ENCODE peak calls at places on chromosomes 2 and 18, in five cellular contexts. D, N, L, Q and J are unnamed samples. For H3K4me1, the result is how much of the 10 kb centered on the place peaks cover.

GRCh38 chr2:128261245-128262128 is 57.2 kb downstream of the HS6ST1 start:
- DNase-seq in L (no peak), D (peak), Q (no peak), N (no peak), J (no peak)

GRCh38 chr2:197234792-197235191 is 75.8 kb downstream of the ANKRD44 start:
- DNase-seq in D (peak), N (no peak), Q (no peak), L (no peak), J (no peak)

GRCh38 chr2:19839438-19839837 is 62.3 kb downstream of the TTC32 start:
- DNase-seq in N (no peak), Q (no peak), D (no peak), L (no peak), J (no peak)

GRCh38 chr2:2788076-2788475 is 457.0 kb upstream of the MYT1L start:
- DNase-seq in Q (no peak), N (no peak), D (peak), L (no peak), J (peak)

GRCh38 chr2:162732946-162733698 is 105.4 kb downstream of the KCNH7 start:
- DNase-seq in N (no peak), D (no peak), L (peak), Q (no peak), J (no peak)

GRCh38 chr2:28155627-28156026 is 237.0 kb upstream of the FOSL2 start:
- DNase-seq in Q (no peak), D (peak), L (peak), N (peak), J (peak)

GRCh38 chr2:152600051-152600657 is 117.1 kb downstream of the PRPF40A start:
- DNase-seq in N (no peak), D (peak), Q (no peak), L (no peak), J (no peak)

GRCh38 chr2:238155761-238156694 is 2.7 kb upstream of the ERFE start:
- DNase-seq in Q (peak), N (no peak), L (no peak), D (no peak), J (no peak)

GRCh38 chr18:22021701-22022100 is 147.7 kb upstream of the GATA6 start:
- DNase-seq in N (no peak), L (no peak), D (no peak), Q (no peak), J (no peak)

GRCh38 chr2:19358242-19359020 is at the start of gene OSR1:
- DNase-seq in D (peak), L (peak), Q (peak), N (no peak), J (no peak)

GRCh38 chr2:52365946-52366345 is 1334.0 kb upstream of the NRXN1 start:
- DNase-seq in N (no peak), Q (no peak), L (no peak), D (no peak), J (no peak)

GRCh38 chr18:45715212-45715780 is 8.7 kb upstream of the SLC14A1 start:
- DNase-seq in N (no peak), D (no peak), L (no peak), Q (no peak), J (no peak)

GRCh38 chr2:148553332-148553887 is 91.1 kb upstream of the EPC2 start:
- DNase-seq in Q (no peak), L (no peak), N (no peak), D (no peak), J (peak)

GRCh38 chr2:102442967-102443828 is 20.2 kb downstream of the IL18RAP start:
- DNase-seq in D (peak), Q (peak), N (peak), L (peak), J (peak)

GRCh38 chr2:3176869-3177255 is 200.8 kb downstream of the EIPR1 start:
- DNase-seq in L (no peak), D (no peak), Q (no peak), N (no peak), J (no peak)

GRCh38 chr2:28709101-28709500 is 42.5 kb upstream of the PPP1CB start:
- DNase-seq in L (no peak), N (no peak), D (no peak), Q (peak), J (no peak)

GRCh38 chr2:3659447-3660432 is 1.7 kb downstream of the ALLC start:
- DNase-seq in Q (peak), L (no peak), N (no peak), D (no peak), J (no peak)

GRCh38 chr18:72941001-72941400 is 73.2 kb upstream of the NETO1 start:
- DNase-seq in L (peak), Q (no peak), N (no peak), D (no peak), J (no peak)

DNA sequence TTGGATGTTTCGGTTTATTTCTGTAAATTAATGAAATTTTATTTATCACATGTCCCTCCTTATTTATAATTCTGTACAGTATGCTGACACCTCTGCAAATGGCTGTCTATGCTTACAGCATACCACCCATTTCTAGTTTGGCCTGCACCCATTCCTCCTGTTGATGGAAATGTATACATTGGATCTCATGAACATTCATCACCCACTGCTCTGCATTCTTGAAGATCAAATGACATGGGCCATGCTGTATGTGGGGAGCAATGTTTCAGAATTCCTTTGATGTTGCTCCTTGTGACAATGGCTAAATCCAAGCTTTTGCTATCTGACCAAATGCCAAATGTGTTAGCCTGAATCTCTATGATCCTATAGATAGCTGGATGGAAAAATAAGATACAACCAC is 55.3 kb upstream of the ITGB6 start:
- DNase-seq in L (no peak), N (no peak), D (no peak), Q (no peak), J (no peak)
- H3K4me2 ChIP-seq in L (no peak), N (no peak), D (no peak), Q (no peak), J (no peak)

DNA sequence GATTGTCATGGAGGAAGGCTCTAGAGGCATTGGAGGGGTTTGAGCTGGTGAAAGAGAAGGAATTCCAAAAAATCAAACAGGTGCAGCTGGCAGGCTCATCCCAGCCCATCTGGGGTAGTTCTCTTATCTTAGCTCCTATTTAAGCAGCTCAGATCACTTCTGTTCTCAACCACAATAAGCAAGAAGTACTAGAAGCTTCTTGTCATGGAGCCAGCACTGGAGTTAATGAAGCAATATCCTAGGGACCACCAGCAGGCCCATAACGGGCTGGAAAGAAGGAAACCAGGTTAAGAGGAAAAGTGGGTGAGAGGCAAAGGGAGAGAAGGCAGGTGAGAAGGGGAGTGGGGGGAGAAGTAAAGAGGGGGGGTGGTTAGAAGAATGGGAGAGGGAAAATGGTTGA is 100.7 kb upstream of the ZFP36L2 start:
- DNase-seq in D (no peak), L (no peak), N (no peak), Q (no peak), J (no peak)
- H3K4me1 ChIP-seq in D (under half), L (under half), N (under half), Q (under half), J (under half)

GRCh38 chr2:64522843-64523428 is 1.2 kb upstream of the AFTPH start:
- DNase-seq in L (peak), Q (peak), D (peak), N (peak), J (peak)

GRCh38 chr2:64524604-64525322 is 635 bp downstream of the AFTPH start:
- DNase-seq in N (no peak), L (peak), D (peak), Q (peak), J (peak)

GRCh38 chr2:64526034-64526433 is 1.9 kb downstream of the AFTPH start:
- DNase-seq in D (no peak), L (no peak), Q (no peak), N (no peak), J (peak)

GRCh38 chr2:64523667-64524603 is at the start of gene AFTPH:
- DNase-seq in L (peak), N (peak), D (peak), Q (peak), J (peak)

DNA sequence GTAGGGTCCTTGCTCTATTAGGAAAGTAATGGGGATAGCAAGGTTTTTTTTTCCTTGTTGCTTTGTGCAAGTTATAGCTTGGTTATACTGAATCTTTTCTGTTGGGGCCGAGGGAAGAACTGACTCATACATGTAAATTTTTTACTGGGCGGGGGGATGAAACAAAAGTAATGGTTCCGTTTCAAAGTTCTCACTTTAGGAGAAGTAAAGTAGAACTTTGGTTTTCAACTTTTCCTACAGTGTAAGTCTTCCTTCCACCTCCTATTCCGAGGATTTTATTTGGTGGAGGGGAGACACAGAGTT is 1.1 kb downstream of the AFTPH start:
- DNase-seq in N (no peak), D (no peak), L (peak), Q (peak), J (peak)
- H3K9ac ChIP-seq in N (peak), D (peak), L (peak), Q (peak), J (peak)

GRCh38 chr2:38668092-38668491 is 2.2 kb downstream of the GALM start:
- DNase-seq in Q (no peak), L (no peak), D (no peak), N (no peak), J (no peak)

GRCh38 chr2:38666578-38666926 is 638 bp downstream of the GALM start:
- DNase-seq in Q (peak), D (no peak), L (peak), N (no peak), J (peak)

GRCh38 chr2:38661306-38661705 is 4.6 kb upstream of the GALM start:
- DNase-seq in N (no peak), Q (peak), D (no peak), L (no peak), J (no peak)

GRCh38 chr2:38668787-38669479 is 3.0 kb downstream of the GALM start:
- DNase-seq in D (no peak), L (no peak), Q (no peak), N (no peak), J (no peak)

GRCh38 chr2:38665854-38666577 is at the start of gene GALM:
- DNase-seq in L (peak), N (peak), D (peak), Q (peak), J (peak)
- H3K4me2 ChIP-seq in L (peak), N (peak), D (peak), Q (peak), J (peak)

DNA sequence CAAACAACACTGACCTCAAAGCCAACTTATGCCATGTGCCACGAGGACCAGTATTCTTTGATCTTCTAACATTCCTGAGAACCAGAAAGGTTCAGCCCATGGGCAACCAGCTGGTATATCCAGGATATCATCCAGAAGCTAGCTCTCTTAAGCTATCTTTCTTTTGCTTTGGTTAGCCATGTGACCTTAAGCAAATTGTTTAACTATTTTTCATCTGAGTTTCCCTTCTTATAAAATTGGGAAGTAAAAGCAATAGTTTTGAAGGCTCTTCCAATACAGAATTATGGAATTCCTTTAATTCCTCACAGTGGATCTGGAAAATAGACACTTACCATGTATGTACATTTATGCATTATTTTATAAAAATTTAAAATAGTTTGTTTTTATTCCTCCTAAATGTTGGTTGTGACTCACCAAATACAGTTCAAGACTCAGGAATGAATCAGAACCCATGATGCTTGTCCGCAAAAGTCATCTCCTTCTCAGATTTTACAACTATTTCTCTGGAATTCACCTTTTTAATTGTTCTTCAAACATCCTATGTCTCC is 435.7 kb downstream of the ZEB2 start:
- DNase-seq in L (peak), Q (peak), D (no peak), N (no peak), J (no peak)
- H3K4me1 ChIP-seq in L (half or more), Q (under half), D (under half), N (under half), J (under half)

GRCh38 chr2:100817388-100817985 is 2.5 kb upstream of the NPAS2 start:
- DNase-seq in D (no peak), L (peak), Q (no peak), N (no peak), J (no peak)

GRCh38 chr2:100818606-100819364 is 1.2 kb upstream of the NPAS2 start:
- DNase-seq in L (peak), D (peak), N (peak), Q (peak), J (no peak)

GRCh38 chr2:100820346-100821254 is 661 bp downstream of the NPAS2 start:
- DNase-seq in L (no peak), D (peak), N (no peak), Q (no peak), J (no peak)

GRCh38 chr2:100819365-100820345 is at the start of gene NPAS2:
- DNase-seq in N (no peak), Q (peak), L (peak), D (peak), J (no peak)

GRCh38 chr2:100818003-100818605 is 1.8 kb upstream of the NPAS2 start:
- DNase-seq in Q (peak), N (peak), L (peak), D (no peak), J (no peak)
- H3K9ac ChIP-seq in Q (no peak), N (peak), L (peak), D (no peak), J (no peak)

GRCh38 chr2:169910109-169910799 is 83.0 kb downstream of the UBR3 start:
- DNase-seq in N (no peak), L (no peak), D (no peak), Q (peak), J (no peak)
- H3K4me2 ChIP-seq in N (no peak), L (no peak), D (no peak), Q (no peak), J (no peak)

GRCh38 chr2:47196499-47196898 is 41.4 kb upstream of the STPG4 start:
- DNase-seq in L (no peak), D (no peak), Q (no peak), N (no peak), J (no peak)

GRCh38 chr2:47195149-47195548 is 40.0 kb upstream of the STPG4 start:
- DNase-seq in Q (no peak), L (peak), N (no peak), D (no peak), J (no peak)

GRCh38 chr2:47190188-47190818 is 35.2 kb upstream of the STPG4 start:
- DNase-seq in L (peak), N (no peak), D (no peak), Q (peak), J (no peak)

GRCh38 chr2:47193607-47194006 is 38.5 kb upstream of the STPG4 start:
- DNase-seq in N (no peak), Q (no peak), L (no peak), D (no peak), J (no peak)

DNA sequence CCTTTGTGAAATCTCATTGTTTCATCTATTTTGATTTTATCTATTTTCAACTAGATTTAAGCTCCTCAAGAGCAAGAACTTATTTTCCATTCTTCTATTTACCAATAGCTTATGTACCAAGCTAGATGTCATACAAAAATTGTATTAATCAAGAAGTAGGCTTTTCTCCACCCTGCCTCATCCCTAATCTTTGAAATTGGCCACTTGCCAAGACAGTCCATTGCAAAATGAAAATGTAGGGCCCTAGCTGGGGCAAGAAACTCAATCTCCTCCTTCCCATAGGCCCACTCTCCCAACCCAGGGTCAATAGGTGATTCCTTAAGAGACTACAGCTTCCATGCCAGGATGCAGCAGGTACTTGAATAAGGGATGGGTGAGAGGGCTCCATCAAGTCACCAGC is 39.3 kb upstream of the STPG4 start:
- DNase-seq in L (no peak), D (no peak), N (no peak), Q (no peak), J (no peak)
- H3K4me1 ChIP-seq in L (half or more), D (under half), N (under half), Q (under half), J (under half)

DNA sequence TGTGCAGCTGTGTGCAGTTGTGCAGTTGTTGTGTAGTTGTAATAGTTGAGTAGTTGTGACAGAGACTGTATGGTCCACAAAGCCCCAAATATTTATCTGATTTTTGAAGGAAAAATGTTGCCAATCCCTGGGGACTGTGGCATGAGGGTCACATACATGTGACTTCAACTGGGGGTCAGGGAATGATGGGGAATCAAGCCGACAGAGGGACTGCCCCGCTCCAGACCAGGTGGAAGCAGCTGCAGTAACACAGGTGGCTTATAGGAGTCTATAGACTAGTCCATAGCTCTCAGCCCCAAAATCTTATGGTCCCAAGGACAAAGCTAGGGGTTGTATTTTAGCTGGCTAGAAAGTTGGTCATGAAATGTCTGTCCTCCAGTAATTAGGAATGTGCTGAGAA is 29.8 kb downstream of the FHL2 start:
- DNase-seq in D (no peak), N (no peak), L (no peak), Q (no peak), J (no peak)
- H3K9ac ChIP-seq in D (no peak), N (no peak), L (no peak), Q (no peak), J (no peak)